ENCODE peak calls at places on chromosomes 4 and X, in four cellular contexts. T, Q, W and V are unnamed samples.

GRCh38 chrX:65195621-65196020 is 219.4 kb upstream of the ZC4H2 start:
- DNase-seq in T (no peak), Q (no peak), W (no peak), V (no peak)

GRCh38 chrX:9604111-9604907 is 139.5 kb downstream of the TBL1X start:
- DNase-seq in T (no peak), Q (peak), W (peak), V (no peak)

GRCh38 chr4:41969666-41970065 is 11.9 kb upstream of the DCAF4L1 start:
- DNase-seq in T (no peak), Q (no peak), W (no peak), V (no peak)

GRCh38 chr4:78482281-78482680 is 69.3 kb upstream of the ANXA3 start:
- DNase-seq in T (no peak), Q (no peak), W (no peak), V (no peak)

GRCh38 chrX:135931644-135932487 is 38.4 kb downstream of the SAGE1 start:
- DNase-seq in T (no peak), Q (no peak), W (peak), V (peak)

GRCh38 chr4:119310826-119311225 is 11.1 kb downstream of the FABP2 start:
- DNase-seq in T (no peak), Q (no peak), W (no peak), V (no peak)

GRCh38 chrX:130981836-130982235 is 76.3 kb upstream of the ARHGAP36 start:
- DNase-seq in T (no peak), Q (no peak), W (no peak), V (no peak)

GRCh38 chr4:41268024-41268423 is 11.3 kb downstream of the UCHL1 start:
- DNase-seq in T (no peak), Q (no peak), W (no peak), V (no peak)

GRCh38 chr4:5969777-5970176 is 48.5 kb downstream of the C4orf50 start:
- DNase-seq in T (no peak), Q (no peak), W (no peak), V (no peak)

GRCh38 chr4:189364032-189364449 is 576.6 kb upstream of the FRG1 start:
- DNase-seq in T (no peak), Q (no peak), W (no peak), V (no peak)

GRCh38 chrX:153924149-153924861 is 1.8 kb downstream of the ARHGAP4 start:
- DNase-seq in T (no peak), Q (no peak), W (peak), V (no peak)

GRCh38 chrX:3697701-3698279 is 15.7 kb downstream of the PRKX start:
- DNase-seq in T (no peak), Q (peak), W (peak), V (peak)

GRCh38 chrX:113929004-113929403 is 654.9 kb upstream of the HTR2C start:
- DNase-seq in T (no peak), Q (peak), W (peak), V (peak)

GRCh38 chr4:138611721-138612120 is 369.6 kb upstream of the SLC7A11 start:
- DNase-seq in T (no peak), Q (no peak), W (no peak), V (no peak)

GRCh38 chr4:16225996-16226815 is at the start of gene TAPT1:
- DNase-seq in T (no peak), Q (no peak), W (peak), V (no peak)

GRCh38 chrX:154446430-154446829 is 2.5 kb downstream of the FAM50A start:
- DNase-seq in T (no peak), Q (no peak), W (no peak), V (no peak)

GRCh38 chr4:88613417-88613875 is 21.2 kb downstream of the HERC3 start:
- DNase-seq in T (no peak), Q (no peak), W (peak), V (no peak)

GRCh38 chr4:24763631-24764302 is 31.6 kb upstream of the SOD3 start:
- DNase-seq in T (peak), Q (peak), W (peak), V (no peak)

GRCh38 chrX:14528629-14529287 is 578 bp upstream of the GLRA2 start:
- DNase-seq in T (peak), Q (no peak), W (no peak), V (peak)
- TF ChIP-seq CTCF in T (peak), Q (peak), W (peak), V (peak)

DNA sequence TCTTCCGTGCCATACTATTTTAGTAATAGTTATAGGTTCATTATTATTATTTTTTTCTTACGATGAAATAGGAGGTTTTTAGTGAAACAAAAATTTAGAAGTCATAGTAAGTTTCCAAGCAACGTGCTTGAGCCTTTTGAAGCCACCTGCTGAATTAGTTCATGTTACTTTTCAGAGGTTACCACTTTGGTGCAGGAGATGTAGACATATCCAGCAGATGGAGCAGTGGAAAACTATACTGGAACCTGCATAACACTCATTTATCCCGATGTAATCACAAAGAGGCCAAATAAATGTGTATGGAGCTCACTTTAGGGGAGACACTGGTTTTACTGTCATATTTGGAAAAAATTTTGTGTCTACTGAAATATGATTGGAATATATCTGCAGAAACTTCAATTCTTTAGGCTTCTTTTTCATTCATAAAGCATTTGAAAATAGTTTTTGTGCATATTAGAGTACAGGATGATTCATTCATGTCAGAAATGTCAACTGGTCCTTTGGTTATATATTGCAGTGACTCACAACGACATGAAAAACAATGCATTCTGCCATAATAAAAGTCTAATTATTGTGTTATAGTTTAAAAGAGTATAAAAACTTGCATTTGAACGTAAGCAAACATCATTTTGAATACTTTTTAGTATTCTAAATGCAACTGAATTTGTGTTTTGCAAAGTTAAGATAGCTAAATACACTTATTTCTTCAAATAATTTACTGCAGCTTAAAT is 2182.9 kb upstream of the TENM3 start:
- DNase-seq in T (no peak), Q (no peak), W (peak), V (no peak)
- TF ChIP-seq CTCF in T (no peak), Q (peak), W (peak), V (peak)

GRCh38 chr4:2465032-2465431 is 3.9 kb upstream of the RNF4 start:
- DNase-seq in T (no peak), Q (no peak), W (no peak), V (no peak)

GRCh38 chr4:2472187-2472586 is 3.3 kb downstream of the RNF4 start:
- DNase-seq in T (no peak), Q (no peak), W (peak), V (no peak)

GRCh38 chr4:2468464-2469191 is at the start of gene RNF4:
- DNase-seq in T (peak), Q (peak), W (peak), V (peak)

GRCh38 chr4:2469192-2469984 is 482 bp downstream of the RNF4 start:
- DNase-seq in T (no peak), Q (no peak), W (peak), V (no peak)
- TF ChIP-seq CTCF in T (no peak), Q (no peak), W (no peak), V (no peak)

GRCh38 chr4:4480685-4481393 is 61.0 kb downstream of the STX18 start:
- DNase-seq in T (peak), Q (no peak), W (peak), V (no peak)
- TF ChIP-seq CTCF in T (peak), Q (peak), W (peak), V (peak)